ENCODE peak calls at places on chromosome 17, in nine cellular contexts. L is Peyer's patch, P is heart left ventricle, R is left ventricle myocardium inferior, E is lower leg skin, S is HFF-Myc, G is breast epithelium, J is kidney, N is endothelial cell. H is an unnamed sample.

GRCh38 chr17:2695243-2695960 is 16.2 kb downstream of the CLUH start:
- DNase-seq in L (peak; percentile 31), P (no peak), R (no peak), E (no peak), S (no peak), G (no peak), J (peak; percentile 49), N (no peak), H (no peak)

GRCh38 chr17:417691-418420 is 65.2 kb upstream of the RPH3AL start:
- DNase-seq in L (no peak), P (no peak), R (no peak), E (no peak), S (no peak), G (no peak), J (no peak), N (no peak), H (no peak)

GRCh38 chr17:78568494-78569115 is 8.6 kb downstream of the DNAH17 start:
- DNase-seq in L (no peak), P (no peak), R (no peak), E (no peak), S (no peak), G (no peak), J (no peak), N (no peak), H (no peak)

GRCh38 chr17:21166599-21167265 is 40.0 kb downstream of the DHRS7B start:
- DNase-seq in L (no peak), P (no peak), R (no peak), E (no peak), S (no peak), G (no peak), J (no peak), N (no peak), H (no peak)

GRCh38 chr17:40111221-40112128 is 10.3 kb upstream of the MSL1 start:
- DNase-seq in L (peak; percentile 87), P (peak; percentile 96), R (peak; percentile 91), E (peak; percentile 90), S (peak; percentile 85), G (peak; percentile 91), J (peak; percentile 97), N (peak; percentile 79), H (peak; percentile 71)

GRCh38 chr17:33273743-33274410 is 19.2 kb downstream of the ASIC2 start:
- DNase-seq in L (no peak), P (no peak), R (no peak), E (no peak), S (no peak), G (no peak), J (no peak), N (no peak), H (no peak)

GRCh38 chr17:45293413-45294211 is 23.2 kb downstream of the MAP3K14 start:
- DNase-seq in L (peak; percentile 83), P (peak; percentile 91), R (peak; percentile 80), E (peak; percentile 83), S (peak; percentile 82), G (peak; percentile 78), J (peak; percentile 87), N (no peak), H (no peak)

GRCh38 chr17:11986939-11987329 is 10.3 kb downstream of the ZNF18 start:
- DNase-seq in L (no peak), P (no peak), R (no peak), E (no peak), S (peak; percentile 33), G (no peak), J (no peak), N (no peak), H (no peak)

GRCh38 chr17:72421128-72422092 is 300.6 kb downstream of the SOX9 start:
- DNase-seq in L (peak; percentile 81), P (peak; percentile 30), R (no peak), E (no peak), S (peak; percentile 94), G (peak; percentile 77), J (peak; percentile 88), N (no peak), H (no peak)

GRCh38 chr17:56203430-56203829 is 50.2 kb downstream of the ANKFN1 start:
- DNase-seq in L (no peak), P (no peak), R (no peak), E (no peak), S (no peak), G (no peak), J (no peak), N (no peak), H (no peak)

GRCh38 chr17:45018514-45019176 is 32.8 kb downstream of the DCAKD start:
- DNase-seq in L (no peak), P (peak; percentile 54), R (peak; percentile 37), E (no peak), S (no peak), G (no peak), J (no peak), N (no peak), H (no peak)

GRCh38 chr17:1487939-1488825 is 4.3 kb downstream of the MYO1C start:
- DNase-seq in L (peak; percentile 91), P (peak; percentile 94), R (peak; percentile 90), E (peak; percentile 72), S (no peak), G (peak; percentile 86), J (peak; percentile 95), N (peak; percentile 87), H (peak; percentile 81)

GRCh38 chr17:75124041-75124818 is 7.3 kb downstream of the NT5C start:
- DNase-seq in L (peak; percentile 96), P (peak; percentile 59), R (peak; percentile 52), E (peak; percentile 74), S (peak; percentile 42), G (no peak), J (peak; percentile 92), N (no peak), H (no peak)

GRCh38 chr17:37506678-37507077 is 17.0 kb downstream of the DUSP14 start:
- DNase-seq in L (no peak), P (no peak), R (no peak), E (no peak), S (no peak), G (no peak), J (no peak), N (peak; percentile 57), H (no peak)

GRCh38 chr17:45104907-45105624 is 27.2 kb downstream of the PLCD3 start:
- DNase-seq in L (no peak), P (no peak), R (no peak), E (no peak), S (no peak), G (no peak), J (peak; percentile 57), N (no peak), H (no peak)

GRCh38 chr17:2057714-2058520 is 3.0 kb downstream of the HIC1 start:
- DNase-seq in L (peak; percentile 64), P (peak; percentile 48), R (no peak), E (no peak), S (no peak), G (no peak), J (peak; percentile 81), N (no peak), H (no peak)

GRCh38 chr17:67830440-67830839 is 5.1 kb downstream of the BPTF start:
- DNase-seq in L (no peak), P (no peak), R (no peak), E (no peak), S (no peak), G (no peak), J (no peak), N (no peak), H (no peak)

GRCh38 chr17:53823341-53824050 is 769 bp downstream of the KIF2B start:
- DNase-seq in L (no peak), P (no peak), R (no peak), E (no peak), S (no peak), G (no peak), J (no peak), N (no peak), H (no peak)

GRCh38 chr17:53822764-53823163 is at the start of gene KIF2B:
- DNase-seq in L (no peak), P (no peak), R (no peak), E (no peak), S (no peak), G (no peak), J (no peak), N (no peak), H (no peak)

GRCh38 chr17:53818271-53818670 is 4.5 kb upstream of the KIF2B start:
- DNase-seq in L (no peak), P (no peak), R (no peak), E (no peak), S (no peak), G (no peak), J (no peak), N (no peak), H (no peak)

GRCh38 chr17:53818894-53819293 is 3.8 kb upstream of the KIF2B start:
- DNase-seq in L (no peak), P (no peak), R (no peak), E (no peak), S (no peak), G (no peak), J (no peak), N (no peak), H (no peak)
- TF ChIP-seq CTCF in L (no peak), P (no peak), R (no peak), E (no peak), S (no peak), G (no peak), J (no peak), N (no peak), H (no peak)

GRCh38 chr17:48995871-48996695 is 1.1 kb upstream of the IGF2BP1 start:
- DNase-seq in L (no peak), P (no peak), R (no peak), E (no peak), S (no peak), G (no peak), J (no peak), N (peak; percentile 93), H (no peak)
- TF ChIP-seq CTCF in L (no peak), P (no peak), R (no peak), E (no peak), S (no peak), G (no peak), J (no peak), N (peak; percentile 14), H (no peak)

DNA sequence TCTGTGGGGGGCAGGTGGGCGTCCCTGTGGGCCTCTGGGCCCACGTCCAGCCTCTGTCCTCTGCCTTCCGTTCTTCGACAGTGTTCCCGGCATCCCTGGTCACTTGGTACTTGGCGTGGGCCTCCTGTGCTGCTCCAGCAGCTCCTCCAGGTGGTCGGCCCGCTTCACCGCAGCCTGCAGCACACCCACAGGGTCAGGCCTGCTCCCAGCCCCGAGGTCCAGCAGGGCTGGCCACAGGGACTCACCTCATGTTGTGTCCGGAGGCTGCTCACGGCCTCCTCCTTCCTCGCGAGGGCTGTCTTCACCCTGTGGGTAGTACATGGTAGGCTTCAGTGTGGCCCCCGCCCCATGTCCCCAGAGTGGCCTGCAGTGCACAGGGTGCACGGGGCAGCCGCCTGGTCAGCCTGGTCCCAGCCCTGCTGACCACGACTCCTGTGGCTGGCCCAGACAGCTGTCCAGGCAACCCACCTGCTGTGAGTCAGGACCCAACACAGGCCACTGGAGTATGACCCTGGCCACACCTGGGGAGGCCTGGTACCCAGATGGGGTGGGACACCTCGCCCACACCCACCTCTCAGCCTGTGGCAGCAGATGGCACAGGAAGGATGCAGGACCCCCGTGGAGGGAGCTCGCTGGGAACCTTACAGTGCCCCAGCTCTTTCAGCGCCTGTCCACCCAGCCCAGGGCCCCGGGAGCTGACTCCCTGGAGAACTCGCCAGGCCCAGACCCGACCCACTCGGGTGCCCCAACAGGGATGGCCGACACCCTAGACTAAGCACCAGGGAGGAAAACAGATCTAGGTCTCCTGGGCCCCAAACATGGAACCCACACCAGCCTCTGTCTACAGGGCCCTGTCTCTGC is 23.9 kb upstream of the AATK start:
- DNase-seq in L (no peak), P (no peak), R (no peak), E (no peak), S (no peak), G (no peak), J (no peak), N (peak; percentile 63), H (no peak)
- TF ChIP-seq CTCF in L (no peak), P (no peak), R (peak; percentile 34), E (no peak), S (peak; percentile 8), G (no peak), J (peak; percentile 9), N (no peak), H (peak; percentile 53)

GRCh38 chr17:81442791-81443190 is 47.5 kb downstream of the BAHCC1 start:
- DNase-seq in L (no peak), P (no peak), R (no peak), E (no peak), S (no peak), G (no peak), J (no peak), N (no peak), H (no peak)
- TF ChIP-seq CTCF in L (no peak), P (no peak), R (no peak), E (no peak), S (no peak), G (no peak), J (no peak), N (no peak), H (no peak)